ENCODE peak calls at places on chromosomes 1 and 21, in nine cellular contexts. O, H, D, M, Z, X, Y, N and I are unnamed samples.

GRCh38 chr21:26637346-26637745 is 64.3 kb upstream of the CYYR1 start:
- DNase-seq in M (no peak), D (no peak), O (no peak), Y (no peak), N (peak), Z (no peak), H (no peak), X (no peak), I (no peak)

GRCh38 chr1:233613252-233614172 is at the start of gene KCNK1:
- DNase-seq in D (no peak), O (peak), X (peak), N (peak), Z (peak), H (no peak), Y (peak), M (peak), I (peak)

GRCh38 chr1:183998045-183998444 is 39.5 kb downstream of the COLGALT2 start:
- DNase-seq in N (no peak), Z (no peak), H (no peak), D (no peak), O (no peak), M (no peak), X (no peak), Y (no peak), I (no peak)

GRCh38 chr1:166925791-166926483 is 49.4 kb downstream of the ILDR2 start:
- DNase-seq in X (no peak), M (no peak), H (no peak), Y (no peak), Z (peak), D (no peak), O (peak), N (no peak), I (no peak)

GRCh38 chr1:241964550-241965241 is 7.1 kb downstream of the BECN2 start:
- DNase-seq in M (no peak), X (no peak), O (no peak), H (no peak), Y (no peak), Z (no peak), D (no peak), N (peak), I (peak)

GRCh38 chr1:63569068-63569467 is 24.1 kb upstream of the PGM1 start:
- DNase-seq in X (no peak), M (no peak), O (no peak), H (no peak), N (no peak), Y (no peak), Z (no peak), D (no peak), I (no peak)

GRCh38 chr1:6093061-6093460 is 47.4 kb downstream of the KCNAB2 start:
- DNase-seq in X (no peak), Y (no peak), O (no peak), H (no peak), N (no peak), M (no peak), Z (no peak), D (no peak), I (no peak)

GRCh38 chr1:36882536-36883285 is 151.6 kb downstream of the GRIK3 start:
- DNase-seq in N (no peak), M (no peak), Y (peak), D (no peak), X (no peak), O (no peak), H (no peak), Z (no peak), I (peak)

GRCh38 chr1:227218870-227219578 is 99.3 kb downstream of the CDC42BPA start:
- DNase-seq in N (no peak), D (no peak), X (no peak), M (no peak), Z (no peak), O (no peak), Y (no peak), H (no peak), I (no peak)

GRCh38 chr1:176719478-176719877 is 256.5 kb downstream of the PAPPA2 start:
- DNase-seq in H (no peak), D (no peak), O (no peak), M (no peak), X (no peak), N (no peak), Z (no peak), Y (no peak), I (no peak)

GRCh38 chr1:62689524-62689923 is 1.3 kb upstream of the DOCK7 start:
- DNase-seq in X (peak), H (no peak), Y (no peak), M (no peak), N (peak), O (peak), Z (peak), D (no peak), I (no peak)

GRCh38 chr21:37159053-37159776 is 86.2 kb downstream of the TTC3 start:
- DNase-seq in Z (no peak), M (no peak), H (no peak), D (no peak), N (no peak), Y (no peak), O (no peak), X (no peak), I (no peak)

GRCh38 chr1:234578735-234579134 is 31.2 kb downstream of the IRF2BP2 start:
- DNase-seq in O (no peak), M (no peak), X (no peak), D (no peak), H (no peak), Z (no peak), Y (no peak), N (no peak), I (no peak)

GRCh38 chr1:222225171-222225570 is 322.7 kb downstream of the HHIPL2 start:
- DNase-seq in M (no peak), Y (no peak), D (no peak), Z (no peak), X (no peak), N (no peak), H (no peak), O (no peak), I (no peak)

GRCh38 chr1:188371295-188371806 is 1542.6 kb downstream of the PLA2G4A start:
- DNase-seq in O (no peak), D (no peak), Y (no peak), X (no peak), Z (no peak), H (no peak), M (no peak), N (no peak), I (no peak)

GRCh38 chr1:109989656-109990653 is 5.4 kb downstream of the AHCYL1 start:
- DNase-seq in N (no peak), Y (no peak), M (no peak), D (no peak), O (no peak), H (no peak), X (no peak), Z (no peak), I (no peak)

GRCh38 chr1:23459338-23459757 is 24.6 kb downstream of the ASAP3 start:
- DNase-seq in Y (no peak), N (no peak), Z (no peak), X (no peak), M (no peak), D (no peak), O (no peak), H (no peak), I (no peak)

GRCh38 chr1:2609271-2610035 is 22.9 kb downstream of the PRXL2B start:
- DNase-seq in D (no peak), O (no peak), Z (no peak), H (no peak), X (no peak), Y (no peak), M (no peak), N (no peak), I (peak)

GRCh38 chr1:232962761-232963357 is 12.4 kb downstream of the NTPCR start:
- DNase-seq in M (no peak), Y (no peak), H (no peak), X (no peak), N (peak), D (no peak), O (no peak), Z (peak), I (no peak)

GRCh38 chr1:209756608-209757445 is 974 bp downstream of the TRAF3IP3 start:
- DNase-seq in H (no peak), M (no peak), Y (no peak), O (no peak), D (no peak), Z (no peak), N (no peak), X (no peak), I (no peak)